ENCODE peak calls at places on chromosome 7, in six cellular contexts. F, R, N, K, T and U are unnamed samples.

GRCh38 chr7:50474382-50475155 is 24.4 kb upstream of the FIGNL1 start:
- DNase-seq in F (no peak), R (no peak), N (no peak), K (no peak), T (no peak), U (no peak)

GRCh38 chr7:23654508-23654907 is 25.5 kb upstream of the FAM221A start:
- DNase-seq in F (no peak), R (peak; percentile 71), N (peak; percentile 37), K (no peak), T (no peak), U (no peak)

GRCh38 chr7:151452141-151452571 is 12.2 kb upstream of the CRYGN start:
- DNase-seq in F (no peak), R (no peak), N (no peak), K (no peak), T (no peak), U (no peak)

GRCh38 chr7:141876371-141876770 is 35.1 kb upstream of the PRSS37 start:
- DNase-seq in F (no peak), R (no peak), N (no peak), K (no peak), T (no peak), U (no peak)

GRCh38 chr7:20509892-20510645 is 105.4 kb upstream of the ABCB5 start:
- DNase-seq in F (no peak), R (no peak), N (no peak), K (no peak), T (no peak), U (no peak)

GRCh38 chr7:25624837-25625236 is 396.6 kb upstream of the NPVF start:
- DNase-seq in F (no peak), R (no peak), N (peak; percentile 73), K (no peak), T (no peak), U (peak; percentile 51)

GRCh38 chr7:15306286-15306685 is 255.5 kb downstream of the AGMO start:
- DNase-seq in F (no peak), R (no peak), N (no peak), K (no peak), T (no peak), U (no peak)

GRCh38 chr7:91651986-91652385 is 228.5 kb downstream of the MTERF1 start:
- DNase-seq in F (no peak), R (no peak), N (no peak), K (no peak), T (no peak), U (no peak)

GRCh38 chr7:34019431-34019830 is 114.1 kb downstream of the BMPER start:
- DNase-seq in F (peak; percentile 71), R (no peak), N (no peak), K (no peak), T (no peak), U (no peak)

GRCh38 chr7:24336461-24336860 is 52.5 kb downstream of the NPY start:
- DNase-seq in F (no peak), R (no peak), N (no peak), K (no peak), T (no peak), U (no peak)

GRCh38 chr7:9307131-9307530 is 873.7 kb downstream of the NXPH1 start:
- DNase-seq in F (no peak), R (no peak), N (no peak), K (no peak), T (peak; percentile 61), U (no peak)

GRCh38 chr7:101625076-101625914 is 3.8 kb downstream of the MYL10 start:
- DNase-seq in F (no peak), R (peak; percentile 56), N (no peak), K (no peak), T (peak; percentile 37), U (no peak)

GRCh38 chr7:77330169-77330882 is 85.8 kb downstream of the GSAP start:
- DNase-seq in F (peak; percentile 37), R (no peak), N (no peak), K (no peak), T (no peak), U (no peak)

GRCh38 chr7:22896917-22897316 is 74.3 kb upstream of the TOMM7 start:
- DNase-seq in F (no peak), R (peak; percentile 13), N (no peak), K (no peak), T (no peak), U (no peak)

GRCh38 chr7:77830649-77831355 is 32.2 kb downstream of the PHTF2 start:
- DNase-seq in F (no peak), R (no peak), N (no peak), K (no peak), T (no peak), U (no peak)

GRCh38 chr7:157831143-157831900 is 494.5 kb downstream of the DNAJB6 start:
- DNase-seq in F (no peak), R (no peak), N (no peak), K (no peak), T (no peak), U (peak; percentile 41)

GRCh38 chr7:7478569-7478968 is 57.1 kb downstream of the COL28A1 start:
- DNase-seq in F (no peak), R (no peak), N (no peak), K (no peak), T (no peak), U (no peak)

GRCh38 chr7:66357062-66357461 is 151.9 kb downstream of the TPST1 start:
- DNase-seq in F (no peak), R (no peak), N (no peak), K (no peak), T (no peak), U (no peak)

GRCh38 chr7:157537056-157537455 is 200.3 kb downstream of the DNAJB6 start:
- DNase-seq in F (peak; percentile 4), R (no peak), N (no peak), K (no peak), T (no peak), U (peak; percentile 29)

GRCh38 chr7:112366886-112367285 is 83.4 kb upstream of the IFRD1 start:
- DNase-seq in F (no peak), R (no peak), N (no peak), K (no peak), T (no peak), U (no peak)

GRCh38 chr7:131724776-131725345 is 168.4 kb upstream of the PODXL start:
- DNase-seq in F (no peak), R (no peak), N (no peak), K (no peak), T (no peak), U (no peak)

GRCh38 chr7:2152646-2153045 is 80.1 kb downstream of the MAD1L1 start:
- DNase-seq in F (no peak), R (no peak), N (no peak), K (no peak), T (no peak), U (peak; percentile 38)
- TF ChIP-seq CTCF in F (no peak), R (no peak), N (no peak), K (no peak), T (no peak), U (no peak)

GRCh38 chr7:106110238-106110560 is 1.9 kb downstream of the SYPL1 start:
- DNase-seq in F (no peak), R (no peak), N (peak; percentile 21), K (no peak), T (no peak), U (no peak)

GRCh38 chr7:106112118-106112971 is at the start of gene SYPL1:
- DNase-seq in F (peak; percentile 97), R (peak; percentile 95), N (peak; percentile 89), K (peak; percentile 86), T (peak; percentile 82), U (peak; percentile 99)

GRCh38 chr7:106110885-106111670 is 1.0 kb downstream of the SYPL1 start:
- DNase-seq in F (no peak), R (peak; percentile 33), N (peak; percentile 51), K (no peak), T (no peak), U (no peak)

GRCh38 chr7:106112972-106113421 is 885 bp upstream of the SYPL1 start:
- DNase-seq in F (no peak), R (no peak), N (no peak), K (no peak), T (no peak), U (no peak)

GRCh38 chr7:106111671-106112117 is 418 bp downstream of the SYPL1 start:
- DNase-seq in F (peak; percentile 84), R (peak; percentile 82), N (peak; percentile 71), K (no peak), T (no peak), U (peak; percentile 93)
- H3K4me1 ChIP-seq in F (peaks cover 31% of the 10 kb centered on the region), R (peaks cover 25% of the 10 kb centered on the region), N (peaks cover 5% of the 10 kb centered on the region), K (peaks cover 65% of the 10 kb centered on the region), T (peaks cover 6% of the 10 kb centered on the region), U (peaks cover 9% of the 10 kb centered on the region)

GRCh38 chr7:498678-499641 is 20.7 kb downstream of the PDGFA start:
- DNase-seq in F (peak; percentile 50), R (no peak), N (no peak), K (no peak), T (no peak), U (peak; percentile 43)
- H3K27ac ChIP-seq in F (no peak overlapping the region), R (no peak overlapping the region), N (no peak overlapping the region), K (no peak overlapping the region), T (no peak overlapping the region), U (no peak overlapping the region)

DNA sequence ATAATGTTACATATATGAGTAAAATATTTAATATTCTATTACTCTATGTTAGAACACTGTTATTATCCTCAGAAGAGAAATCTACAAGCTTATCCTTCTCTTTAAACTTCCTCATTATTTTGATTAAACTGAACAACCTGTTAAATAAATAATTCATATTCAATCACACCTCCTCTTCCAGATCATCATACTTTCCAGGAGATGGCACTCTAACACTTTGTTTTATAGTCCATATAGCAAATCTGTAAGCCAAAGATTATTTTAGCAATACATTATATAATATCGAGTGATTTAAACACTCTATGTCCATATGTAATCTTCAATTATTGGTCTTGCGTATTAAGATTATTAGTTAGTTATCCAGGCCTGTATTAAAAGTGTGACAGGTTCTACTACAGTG is 694.1 kb downstream of the ANKRD7 start:
- DNase-seq in F (no peak), R (no peak), N (peak; percentile 67), K (no peak), T (peak; percentile 1), U (no peak)
- TF ChIP-seq CTCF in F (no peak), R (peak; percentile 59), N (peak; percentile 41), K (no peak), T (peak; percentile 11), U (peak; percentile 19)

DNA sequence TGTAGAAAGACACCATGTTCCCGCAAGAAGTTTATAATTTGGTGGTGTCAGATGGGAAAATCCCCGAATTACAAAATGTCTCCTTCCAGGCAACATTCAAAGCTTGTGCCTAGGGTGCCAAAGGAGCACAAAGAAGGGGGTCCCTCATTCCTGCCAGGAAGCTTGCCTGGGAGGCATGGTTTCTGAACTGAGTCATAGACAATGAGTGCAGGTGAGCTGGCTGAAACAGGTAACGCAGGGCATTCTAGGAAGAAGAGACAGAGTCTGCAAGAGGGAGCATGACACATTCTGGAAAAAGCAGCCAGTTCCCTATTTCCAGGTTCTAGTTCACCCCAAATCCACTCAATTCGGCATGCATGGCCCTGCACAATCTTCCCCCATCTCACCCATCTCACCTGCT is 11.9 kb upstream of the CALU start:
- DNase-seq in F (no peak), R (no peak), N (no peak), K (no peak), T (no peak), U (no peak)
- H3K4me1 ChIP-seq in F (no peaks in the 10 kb centered on the region), R (peaks cover 4% of the 10 kb centered on the region), N (peaks cover 3% of the 10 kb centered on the region), K (no peaks in the 10 kb centered on the region), T (peaks cover 10% of the 10 kb centered on the region), U (no peaks in the 10 kb centered on the region)